ENCODE peak calls at places on chromosomes 2 and 18, in six cellular contexts. J is cardiac muscle cell, B is aorta, H is astrocyte of the spinal cord, N is skeletal muscle cell, D is lower lobe of right lung. R is an unnamed sample.
A peak's percentile ranks its signal among the peaks of the same experiment; 100 is the strongest.

GRCh38 chr2:232988444-232988843 is 24.6 kb downstream of the NGEF start:
- DNase-seq in D (no peak), N (peak; percentile 93), H (peak; percentile 98), J (no peak), B (peak; percentile 60), R (peak; percentile 82)

GRCh38 chr2:74887961-74888670 is 54.2 kb downstream of the HK2 start:
- DNase-seq in D (no peak), N (no peak), J (no peak), H (peak; percentile 37), B (no peak), R (peak; percentile 64)

GRCh38 chr18:6850396-6850795 is 120.9 kb downstream of the ARHGAP28 start:
- DNase-seq in H (no peak), D (no peak), J (no peak), N (no peak), B (no peak), R (no peak)

GRCh38 chr2:220899492-220899891 is 672.6 kb downstream of the EPHA4 start:
- DNase-seq in B (no peak), J (peak; percentile 52), N (no peak), H (no peak), D (no peak), R (no peak)

GRCh38 chr2:235538989-235539388 is 45.1 kb downstream of the AGAP1 start:
- DNase-seq in J (no peak), D (no peak), N (no peak), B (no peak), H (no peak), R (no peak)

GRCh38 chr18:55351980-55352714 is 235.8 kb downstream of the TCF4 start:
- DNase-seq in B (no peak), N (no peak), H (no peak), D (no peak), J (no peak), R (peak; percentile 13)

GRCh38 chr2:132270981-132271546 is 109.3 kb upstream of the ANKRD30BL start:
- DNase-seq in J (no peak), D (no peak), H (no peak), N (no peak), B (no peak), R (no peak)

GRCh38 chr2:216445489-216445888 is 33.2 kb downstream of the SMARCAL1 start:
- DNase-seq in H (peak; percentile 49), J (no peak), D (no peak), N (no peak), B (no peak), R (no peak)

GRCh38 chr18:78595453-78595852 is 384.2 kb upstream of the SALL3 start:
- DNase-seq in D (no peak), J (no peak), N (no peak), H (no peak), B (no peak), R (no peak)

GRCh38 chr2:61640406-61640805 is 102.2 kb upstream of the XPO1 start:
- DNase-seq in H (no peak), J (no peak), B (no peak), D (no peak), N (no peak), R (no peak)

DNA sequence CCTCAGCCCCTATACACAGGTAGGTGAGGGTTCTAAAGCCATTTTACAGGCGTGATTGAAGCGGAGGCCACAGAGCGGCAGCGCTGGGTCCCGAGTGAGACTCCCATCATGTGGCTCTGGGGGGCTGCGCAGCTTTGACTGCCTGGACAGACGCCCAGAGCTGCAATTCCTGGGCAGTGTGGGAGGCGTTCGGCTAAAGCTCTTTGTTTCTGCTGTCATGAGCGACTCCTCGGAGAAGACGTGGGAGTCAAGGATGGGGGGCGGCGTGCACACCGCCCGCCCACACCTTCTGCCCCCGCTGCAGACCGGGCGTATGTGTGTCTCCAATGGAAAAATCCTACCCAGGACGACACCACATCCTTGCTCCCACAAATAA is 867 bp upstream of the LBH start:
- DNase-seq in B (peak; percentile 57), D (no peak), H (peak; percentile 32), J (peak; percentile 69), N (no peak), R (peak; percentile 46)
- H3K4me3 ChIP-seq in B (peak overlapping the region; percentile 68), D (peak overlapping the region; percentile 82), H (peak overlapping the region; percentile 61), J (peak overlapping the region; percentile 95), N (peak overlapping the region; percentile 73), R (peak overlapping the region; percentile 85)

DNA sequence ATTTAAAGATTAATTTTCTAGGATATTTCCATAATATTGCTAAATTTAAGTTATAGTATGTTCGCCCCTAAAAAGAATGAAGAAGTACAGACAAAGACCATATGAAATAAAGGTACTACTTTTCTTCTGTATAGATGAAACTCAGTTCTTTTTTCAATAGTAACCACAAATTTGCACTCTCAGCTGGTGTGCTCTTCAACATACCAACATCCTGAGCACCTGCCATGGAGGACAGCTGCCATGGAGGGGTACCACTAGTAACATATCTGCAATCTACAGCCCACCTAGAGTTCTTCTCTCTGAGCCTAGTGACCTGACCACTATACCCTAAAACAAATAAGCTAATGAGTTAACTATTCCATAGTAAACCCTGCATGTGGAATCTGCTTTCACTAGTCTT is 36.8 kb upstream of the ERCC3 start:
- DNase-seq in B (no peak), J (no peak), H (no peak), D (no peak), N (no peak), R (no peak)
- H3K4me3 ChIP-seq in B (no peak overlapping the region), J (no peak overlapping the region), H (no peak overlapping the region), D (no peak overlapping the region), N (no peak overlapping the region), R (no peak overlapping the region)

GRCh38 chr2:3494984-3495666 is 24.2 kb downstream of the ADI1 start:
- DNase-seq in N (no peak), H (no peak), B (no peak), J (no peak), D (no peak), R (no peak)

GRCh38 chr2:3493610-3493997 is 25.7 kb downstream of the ADI1 start:
- DNase-seq in H (peak; percentile 61), D (no peak), J (peak; percentile 68), N (peak; percentile 52), B (peak; percentile 70), R (no peak)

GRCh38 chr2:3491306-3491705 is 28.0 kb downstream of the ADI1 start:
- DNase-seq in B (no peak), J (no peak), N (no peak), H (no peak), D (peak; percentile 10), R (no peak)

GRCh38 chr2:3491716-3492474 is 27.4 kb downstream of the ADI1 start:
- DNase-seq in H (no peak), D (peak; percentile 35), J (no peak), N (no peak), B (no peak), R (no peak)

DNA sequence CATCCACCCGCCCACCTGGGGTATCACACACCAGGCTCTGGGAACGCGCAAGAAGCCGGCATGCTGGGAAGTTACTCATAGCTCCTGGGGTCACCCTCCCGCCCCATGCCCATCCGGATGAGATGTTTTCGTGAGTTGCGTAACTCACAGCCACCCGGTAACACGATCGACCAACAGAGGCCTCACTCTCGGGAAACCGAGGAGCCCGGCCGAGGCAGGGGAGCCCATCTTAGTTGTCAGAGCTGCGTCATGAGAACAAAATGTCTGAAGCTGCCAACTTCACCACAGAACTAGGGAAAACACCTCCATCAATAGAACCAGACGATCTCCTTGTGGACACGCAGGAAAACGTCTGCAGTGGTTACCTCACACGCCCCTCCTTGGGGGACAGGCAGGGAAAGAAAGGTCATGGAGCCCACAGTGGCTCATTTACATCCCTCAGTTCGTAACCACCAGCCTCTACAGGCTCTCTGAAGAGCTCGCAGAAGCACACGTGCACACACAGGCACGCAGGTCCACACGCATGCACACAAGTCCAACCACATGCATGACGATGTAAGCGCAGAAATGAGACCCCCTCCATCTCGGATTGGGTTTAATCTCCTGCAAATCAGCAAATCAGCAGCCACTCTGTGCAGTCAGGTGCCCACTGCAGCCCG is 26.3 kb downstream of the ADI1 start:
- DNase-seq in H (peak; percentile 96), J (no peak), N (peak; percentile 93), B (peak; percentile 89), D (no peak), R (peak; percentile 37)
- H3K4me3 ChIP-seq in H (no peak overlapping the region), J (no peak overlapping the region), N (peak overlapping the region; percentile 5), B (no peak overlapping the region), D (no peak overlapping the region), R (no peak overlapping the region)

GRCh38 chr18:22558945-22559385 is 141.2 kb upstream of the CTAGE1 start:
- DNase-seq in N (no peak), B (peak; percentile 81), H (peak; percentile 80), J (peak; percentile 75), D (peak; percentile 62), R (peak; percentile 84)
- H3K4me3 ChIP-seq in N (peak overlapping the region; percentile 52), B (peak overlapping the region; percentile 31), H (peak overlapping the region; percentile 44), J (peak overlapping the region; percentile 46), D (peak overlapping the region; percentile 59), R (peak overlapping the region; percentile 67)

GRCh38 chr18:59657012-59657411 is 40.2 kb downstream of the CCBE1 start:
- DNase-seq in D (no peak), B (no peak), N (no peak), H (no peak), J (no peak), R (no peak)

GRCh38 chr18:59662008-59662701 is 35.1 kb downstream of the CCBE1 start:
- DNase-seq in N (no peak), D (no peak), H (peak; percentile 32), J (peak; percentile 41), B (no peak), R (peak; percentile 36)

GRCh38 chr18:59660976-59661743 is 36.1 kb downstream of the CCBE1 start:
- DNase-seq in D (no peak), J (no peak), B (no peak), H (peak; percentile 19), N (peak; percentile 44), R (peak; percentile 59)

GRCh38 chr18:59660398-59660797 is 36.8 kb downstream of the CCBE1 start:
- DNase-seq in N (no peak), B (no peak), D (no peak), H (peak; percentile 21), J (no peak), R (no peak)

GRCh38 chr18:59659486-59660187 is 37.6 kb downstream of the CCBE1 start:
- DNase-seq in N (no peak), H (peak; percentile 13), D (no peak), B (no peak), J (no peak), R (no peak)
- H3K4me3 ChIP-seq in N (peak overlapping the region; percentile 17), H (peak overlapping the region; percentile 32), D (peak overlapping the region; percentile 6), B (no peak overlapping the region), J (no peak overlapping the region), R (peak overlapping the region; percentile 66)

GRCh38 chr18:24397694-24398365 is at the start of gene OSBPL1A:
- DNase-seq in N (peak; percentile 78), D (peak; percentile 97), H (peak; percentile 91), B (peak; percentile 97), J (peak; percentile 98), R (peak; percentile 94)

GRCh38 chr18:24398515-24398914 is 891 bp upstream of the OSBPL1A start:
- DNase-seq in N (no peak), D (no peak), B (no peak), J (no peak), H (peak; percentile 52), R (peak; percentile 65)

GRCh38 chr18:24395049-24395780 is 2.4 kb downstream of the OSBPL1A start:
- DNase-seq in D (no peak), B (no peak), H (no peak), N (no peak), J (no peak), R (peak; percentile 17)

GRCh38 chr18:24397131-24397693 is 412 bp downstream of the OSBPL1A start:
- DNase-seq in H (peak; percentile 75), D (peak; percentile 73), B (peak; percentile 78), J (peak; percentile 56), N (peak; percentile 41), R (peak; percentile 91)

GRCh38 chr18:24396082-24396623 is 1.5 kb downstream of the OSBPL1A start:
- DNase-seq in B (no peak), D (no peak), N (no peak), H (no peak), J (no peak), R (no peak)
- H3K4me3 ChIP-seq in B (no peak overlapping the region), D (peak overlapping the region; percentile 70), N (peak overlapping the region; percentile 83), H (no peak overlapping the region), J (no peak overlapping the region), R (no peak overlapping the region)